ENCODE peak calls at places on chromosomes 1 and 21, in nine cellular contexts. E, I, B, N, O, G, R, D and W are unnamed samples.

GRCh38 chr1:85351202-85351828 is 74.9 kb upstream of the BCL10 start:
- DNase-seq in E (no peak), I (no peak), B (no peak), N (no peak), O (no peak), G (no peak), R (no peak), D (no peak), W (no peak)

GRCh38 chr1:58782308-58783089 is 1.3 kb downstream of the JUN start:
- DNase-seq in E (no peak), I (no peak), B (peak; percentile 58), N (peak; percentile 62), O (no peak), G (peak; percentile 27), R (no peak), D (no peak), W (peak; percentile 70)

GRCh38 chr1:161200992-161201827 is 957 bp upstream of the NDUFS2 start:
- DNase-seq in E (no peak), I (no peak), B (no peak), N (no peak), O (peak; percentile 64), G (no peak), R (no peak), D (no peak), W (peak; percentile 18)

GRCh38 chr21:45868086-45868485 is 113.5 kb upstream of the COL6A1 start:
- DNase-seq in E (no peak), I (no peak), B (no peak), N (no peak), O (no peak), G (no peak), R (no peak), D (no peak), W (no peak)

GRCh38 chr1:180382326-180383115 is 119.9 kb downstream of the ACBD6 start:
- DNase-seq in E (no peak), I (no peak), B (no peak), N (no peak), O (no peak), G (no peak), R (no peak), D (no peak), W (no peak)

GRCh38 chr21:35995522-35996088 is 64.7 kb downstream of the SETD4 start:
- DNase-seq in E (no peak), I (no peak), B (no peak), N (peak; percentile 3), O (no peak), G (no peak), R (no peak), D (no peak), W (no peak)

GRCh38 chr1:31372961-31373896 is at the start of gene FABP3:
- DNase-seq in E (peak; percentile 24), I (peak; percentile 21), B (peak; percentile 15), N (no peak), O (peak; percentile 73), G (no peak), R (no peak), D (peak; percentile 75), W (no peak)

GRCh38 chr1:184889902-184890301 is 84.4 kb downstream of the NIBAN1 start:
- DNase-seq in E (no peak), I (no peak), B (no peak), N (no peak), O (no peak), G (no peak), R (no peak), D (no peak), W (no peak)

GRCh38 chr1:240424740-240425464 is 187.1 kb downstream of the GREM2 start:
- DNase-seq in E (no peak), I (no peak), B (no peak), N (no peak), O (no peak), G (no peak), R (no peak), D (no peak), W (no peak)

GRCh38 chr1:232954594-232955365 is 4.4 kb downstream of the NTPCR start:
- DNase-seq in E (no peak), I (no peak), B (no peak), N (no peak), O (no peak), G (no peak), R (no peak), D (no peak), W (no peak)

GRCh38 chr1:21783679-21784603 is 992 bp upstream of the USP48 start:
- DNase-seq in E (peak; percentile 89), I (no peak), B (no peak), N (no peak), O (peak; percentile 16), G (no peak), R (no peak), D (no peak), W (no peak)

GRCh38 chr1:78237364-78237916 is 191.7 kb downstream of the GIPC2 start:
- DNase-seq in E (no peak), I (no peak), B (no peak), N (no peak), O (no peak), G (no peak), R (no peak), D (no peak), W (no peak)

GRCh38 chr1:107493111-107493716 is 352.4 kb downstream of the NTNG1 start:
- DNase-seq in E (no peak), I (no peak), B (no peak), N (no peak), O (no peak), G (no peak), R (no peak), D (no peak), W (no peak)

GRCh38 chr1:99589186-99589636 is 56.7 kb upstream of the PALMD start:
- DNase-seq in E (no peak), I (no peak), B (no peak), N (no peak), O (no peak), G (no peak), R (no peak), D (no peak), W (no peak)

GRCh38 chr1:177976596-177976995 is 6.7 kb upstream of the SEC16B start:
- DNase-seq in E (no peak), I (no peak), B (no peak), N (no peak), O (no peak), G (no peak), R (no peak), D (no peak), W (no peak)

GRCh38 chr1:25023826-25024225 is 93.8 kb upstream of the RUNX3 start:
- DNase-seq in E (no peak), I (no peak), B (no peak), N (no peak), O (no peak), G (no peak), R (no peak), D (no peak), W (no peak)

GRCh38 chr1:2212542-2213491 is 15.3 kb upstream of the SKI start:
- DNase-seq in E (peak; percentile 95), I (peak; percentile 92), B (peak; percentile 54), N (peak; percentile 53), O (peak; percentile 98), G (peak; percentile 50), R (no peak), D (peak; percentile 82), W (peak; percentile 56)

GRCh38 chr1:201250326-201251011 is 32.8 kb upstream of the PKP1 start:
- DNase-seq in E (no peak), I (no peak), B (peak; percentile 9), N (no peak), O (no peak), G (no peak), R (no peak), D (no peak), W (no peak)

GRCh38 chr1:94883688-94884087 is 43.2 kb downstream of the CNN3 start:
- DNase-seq in E (peak; percentile 80), I (peak; percentile 65), B (no peak), N (peak; percentile 15), O (peak; percentile 66), G (no peak), R (no peak), D (no peak), W (peak; percentile 27)

GRCh38 chr1:153395776-153396175 is 4.9 kb upstream of the S100A8 start:
- DNase-seq in E (no peak), I (no peak), B (no peak), N (no peak), O (no peak), G (no peak), R (no peak), D (no peak), W (no peak)

GRCh38 chr1:35660581-35661473 is 19.5 kb upstream of the PSMB2 start:
- DNase-seq in E (no peak), I (no peak), B (no peak), N (no peak), O (peak; percentile 12), G (no peak), R (no peak), D (no peak), W (no peak)

GRCh38 chr1:100609849-100610248 is 71.9 kb downstream of the GPR88 start:
- DNase-seq in E (no peak), I (no peak), B (no peak), N (no peak), O (no peak), G (no peak), R (no peak), D (no peak), W (no peak)

GRCh38 chr1:81174052-81174451 is 626.7 kb upstream of the ADGRL2 start:
- DNase-seq in E (no peak), I (no peak), B (no peak), N (no peak), O (no peak), G (no peak), R (no peak), D (no peak), W (no peak)

GRCh38 chr1:6075747-6076146 is 30.1 kb downstream of the KCNAB2 start:
- DNase-seq in E (no peak), I (no peak), B (no peak), N (no peak), O (no peak), G (no peak), R (no peak), D (no peak), W (no peak)

GRCh38 chr1:154344977-154345837 is 19.9 kb downstream of the ATP8B2 start:
- DNase-seq in E (no peak), I (no peak), B (peak; percentile 81), N (peak; percentile 79), O (peak; percentile 58), G (peak; percentile 72), R (no peak), D (no peak), W (peak; percentile 82)

GRCh38 chr1:196655037-196655436 is 3.2 kb downstream of the CFH start:
- DNase-seq in E (no peak), I (no peak), B (no peak), N (no peak), O (no peak), G (no peak), R (no peak), D (no peak), W (no peak)

GRCh38 chr1:239833709-239834108 is 258.0 kb upstream of the FMN2 start:
- DNase-seq in E (no peak), I (no peak), B (no peak), N (no peak), O (no peak), G (no peak), R (no peak), D (no peak), W (no peak)

GRCh38 chr1:154840557-154841176 is 29.4 kb downstream of the KCNN3 start:
- DNase-seq in E (no peak), I (no peak), B (no peak), N (no peak), O (peak; percentile 29), G (no peak), R (no peak), D (peak; percentile 53), W (no peak)

GRCh38 chr21:30340714-30341573 is 3.5 kb upstream of the KRTAP27-1 start:
- DNase-seq in E (peak; percentile 7), I (no peak), B (peak; percentile 21), N (peak; percentile 12), O (peak; percentile 11), G (no peak), R (no peak), D (peak; percentile 10), W (peak; percentile 16)

GRCh38 chr1:35882586-35882944 is 444 bp upstream of the AGO1 start:
- DNase-seq in E (no peak), I (no peak), B (no peak), N (no peak), O (no peak), G (no peak), R (no peak), D (no peak), W (no peak)

GRCh38 chr1:221725683-221726330 is 16.1 kb downstream of the DUSP10 start:
- DNase-seq in E (no peak), I (no peak), B (no peak), N (no peak), O (no peak), G (no peak), R (no peak), D (no peak), W (no peak)